ENCODE peak calls at places on chromosomes 5 and 9, in nine cellular contexts. One of them, this sample, is unnamed.

GRCh38 chr5:148910686-148911361 is 84.4 kb downstream of the ADRB2 start:
- DNase-seq in midbrain: no peak
- DNase-seq in Ammon's horn: no peak
- DNase-seq in activated T-cell treated with anti-CD3 and anti-CD28 coated beads, Interleukin-2, amount 50 U/mL, for 72 hours: no peak
- DNase-seq in GOT3: no peak
- DNase-seq in stimulated activated CD8-positive, alpha-beta memory T cell treated with anti-CD3 and anti-CD28 coated beads, Interleukin-2, amount 100 ng/mL, for 1 hour: no peak
- DNase-seq in aorta: peak
- DNase-seq in stimulated activated CD4-positive, alpha-beta T cell treated with anti-CD3 and anti-CD28 coated beads, Interleukin-2, amount 100 ng/mL, for 48 hours: no peak
- DNase-seq in neural progenitor cell: no peak
- DNase-seq in this sample: no peak

GRCh38 chr9:99044827-99045226 is 60.1 kb upstream of the TGFBR1 start:
- DNase-seq in neural progenitor cell: no peak
- DNase-seq in activated T-cell treated with anti-CD3 and anti-CD28 coated beads, Interleukin-2, amount 50 U/mL, for 72 hours: no peak
- DNase-seq in aorta: no peak
- DNase-seq in Ammon's horn: no peak
- DNase-seq in stimulated activated CD4-positive, alpha-beta T cell treated with anti-CD3 and anti-CD28 coated beads, Interleukin-2, amount 100 ng/mL, for 48 hours: no peak
- DNase-seq in GOT3: no peak
- DNase-seq in midbrain: no peak
- DNase-seq in stimulated activated CD8-positive, alpha-beta memory T cell treated with anti-CD3 and anti-CD28 coated beads, Interleukin-2, amount 100 ng/mL, for 1 hour: no peak
- DNase-seq in this sample: no peak

GRCh38 chr9:109708507-109708945 is 71.5 kb upstream of the PALM2AKAP2 start:
- DNase-seq in GOT3: no peak
- DNase-seq in midbrain: no peak
- DNase-seq in Ammon's horn: no peak
- DNase-seq in stimulated activated CD4-positive, alpha-beta T cell treated with anti-CD3 and anti-CD28 coated beads, Interleukin-2, amount 100 ng/mL, for 48 hours: no peak
- DNase-seq in stimulated activated CD8-positive, alpha-beta memory T cell treated with anti-CD3 and anti-CD28 coated beads, Interleukin-2, amount 100 ng/mL, for 1 hour: no peak
- DNase-seq in neural progenitor cell: no peak
- DNase-seq in aorta: no peak
- DNase-seq in activated T-cell treated with anti-CD3 and anti-CD28 coated beads, Interleukin-2, amount 50 U/mL, for 72 hours: no peak
- DNase-seq in this sample: no peak

GRCh38 chr5:155150012-155150411 is 136.5 kb downstream of the KIF4B start:
- DNase-seq in midbrain: no peak
- DNase-seq in activated T-cell treated with anti-CD3 and anti-CD28 coated beads, Interleukin-2, amount 50 U/mL, for 72 hours: no peak
- DNase-seq in Ammon's horn: no peak
- DNase-seq in GOT3: no peak
- DNase-seq in aorta: no peak
- DNase-seq in stimulated activated CD4-positive, alpha-beta T cell treated with anti-CD3 and anti-CD28 coated beads, Interleukin-2, amount 100 ng/mL, for 48 hours: no peak
- DNase-seq in neural progenitor cell: peak
- DNase-seq in stimulated activated CD8-positive, alpha-beta memory T cell treated with anti-CD3 and anti-CD28 coated beads, Interleukin-2, amount 100 ng/mL, for 1 hour: no peak
- DNase-seq in this sample: no peak

GRCh38 chr5:149781612-149782011 is 51.5 kb downstream of the PPARGC1B start:
- DNase-seq in stimulated activated CD4-positive, alpha-beta T cell treated with anti-CD3 and anti-CD28 coated beads, Interleukin-2, amount 100 ng/mL, for 48 hours: no peak
- DNase-seq in Ammon's horn: no peak
- DNase-seq in activated T-cell treated with anti-CD3 and anti-CD28 coated beads, Interleukin-2, amount 50 U/mL, for 72 hours: no peak
- DNase-seq in aorta: no peak
- DNase-seq in stimulated activated CD8-positive, alpha-beta memory T cell treated with anti-CD3 and anti-CD28 coated beads, Interleukin-2, amount 100 ng/mL, for 1 hour: no peak
- DNase-seq in GOT3: no peak
- DNase-seq in midbrain: no peak
- DNase-seq in neural progenitor cell: no peak
- DNase-seq in this sample: no peak

GRCh38 chr5:66454186-66455078 is 141.8 kb upstream of the MAST4 start:
- DNase-seq in stimulated activated CD8-positive, alpha-beta memory T cell treated with anti-CD3 and anti-CD28 coated beads, Interleukin-2, amount 100 ng/mL, for 1 hour: no peak
- DNase-seq in midbrain: no peak
- DNase-seq in activated T-cell treated with anti-CD3 and anti-CD28 coated beads, Interleukin-2, amount 50 U/mL, for 72 hours: no peak
- DNase-seq in neural progenitor cell: no peak
- DNase-seq in aorta: no peak
- DNase-seq in Ammon's horn: no peak
- DNase-seq in stimulated activated CD4-positive, alpha-beta T cell treated with anti-CD3 and anti-CD28 coated beads, Interleukin-2, amount 100 ng/mL, for 48 hours: no peak
- DNase-seq in GOT3: no peak
- DNase-seq in this sample: no peak

GRCh38 chr9:99561435-99562262 is 260.0 kb upstream of the NR4A3 start:
- DNase-seq in neural progenitor cell: no peak
- DNase-seq in midbrain: no peak
- DNase-seq in aorta: no peak
- DNase-seq in activated T-cell treated with anti-CD3 and anti-CD28 coated beads, Interleukin-2, amount 50 U/mL, for 72 hours: no peak
- DNase-seq in stimulated activated CD4-positive, alpha-beta T cell treated with anti-CD3 and anti-CD28 coated beads, Interleukin-2, amount 100 ng/mL, for 48 hours: no peak
- DNase-seq in Ammon's horn: no peak
- DNase-seq in GOT3: no peak
- DNase-seq in stimulated activated CD8-positive, alpha-beta memory T cell treated with anti-CD3 and anti-CD28 coated beads, Interleukin-2, amount 100 ng/mL, for 1 hour: no peak
- DNase-seq in this sample: peak

GRCh38 chr9:34079181-34079580 is 30.5 kb upstream of the UBAP2 start:
- DNase-seq in midbrain: no peak
- DNase-seq in Ammon's horn: no peak
- DNase-seq in stimulated activated CD4-positive, alpha-beta T cell treated with anti-CD3 and anti-CD28 coated beads, Interleukin-2, amount 100 ng/mL, for 48 hours: no peak
- DNase-seq in aorta: no peak
- DNase-seq in activated T-cell treated with anti-CD3 and anti-CD28 coated beads, Interleukin-2, amount 50 U/mL, for 72 hours: no peak
- DNase-seq in GOT3: no peak
- DNase-seq in stimulated activated CD8-positive, alpha-beta memory T cell treated with anti-CD3 and anti-CD28 coated beads, Interleukin-2, amount 100 ng/mL, for 1 hour: no peak
- DNase-seq in neural progenitor cell: no peak
- DNase-seq in this sample: no peak

This sample was measured in NCI-H82.